ENCODE peak calls at places on chromosomes 7 and 10, in nine cellular contexts. D, T, H, R, A, F, M, N and Q are unnamed samples.

GRCh38 chr7:155840262-155840885 is 28.1 kb upstream of the SHH start:
- DNase-seq in R (no peak), A (no peak), M (no peak), H (no peak), D (no peak), F (no peak), N (no peak), T (no peak), Q (no peak)

GRCh38 chr7:130942211-130942964 is 208.4 kb upstream of the KLF14 start:
- DNase-seq in A (peak; percentile 64), H (peak; percentile 88), N (no peak), D (peak; percentile 55), R (no peak), M (no peak), F (no peak), T (peak; percentile 56), Q (peak; percentile 73)

GRCh38 chr10:3222068-3222467 is 49.5 kb upstream of the PITRM1 start:
- DNase-seq in A (no peak), N (no peak), T (no peak), R (peak; percentile 23), D (no peak), H (no peak), F (no peak), M (no peak), Q (peak; percentile 74)

GRCh38 chr7:3194501-3195141 is 106.4 kb upstream of the SDK1 start:
- DNase-seq in F (no peak), M (no peak), H (peak; percentile 57), D (no peak), T (peak; percentile 53), A (peak; percentile 85), N (peak; percentile 67), R (peak; percentile 25), Q (no peak)

GRCh38 chr7:138935438-138936079 is 45.6 kb downstream of the KIAA1549 start:
- DNase-seq in R (no peak), T (no peak), N (no peak), H (peak; percentile 88), D (peak; percentile 70), F (no peak), M (no peak), A (peak; percentile 88), Q (peak; percentile 48)

GRCh38 chr7:114086491-114086905 is 167.7 kb upstream of the PPP1R3A start:
- DNase-seq in H (no peak), M (no peak), A (no peak), T (peak; percentile 51), N (peak; percentile 28), D (no peak), R (no peak), F (no peak), Q (no peak)

GRCh38 chr7:22443370-22444180 is 56.4 kb downstream of the STEAP1B start:
- DNase-seq in T (no peak), F (no peak), N (no peak), A (no peak), H (peak; percentile 42), D (no peak), R (no peak), M (no peak), Q (no peak)

GRCh38 chr10:132065491-132066105 is at the start of gene JAKMIP3:
- DNase-seq in D (peak; percentile 89), T (peak; percentile 46), N (peak; percentile 64), M (peak; percentile 59), H (peak; percentile 76), A (peak; percentile 83), F (peak; percentile 84), R (no peak), Q (no peak)

GRCh38 chr10:62613429-62613828 is 191.1 kb upstream of the ADO start:
- DNase-seq in T (no peak), F (no peak), R (no peak), N (no peak), H (peak; percentile 11), D (no peak), A (no peak), M (no peak), Q (no peak)

GRCh38 chr7:20241491-20242261 is 24.5 kb upstream of the MACC1 start:
- DNase-seq in A (no peak), N (no peak), F (no peak), H (peak; percentile 88), D (peak; percentile 65), M (no peak), R (peak; percentile 42), T (no peak), Q (no peak)

GRCh38 chr7:24821045-24821853 is 64.0 kb upstream of the GSDME start:
- DNase-seq in F (no peak), T (peak; percentile 41), R (peak; percentile 98), N (no peak), A (peak; percentile 86), D (peak; percentile 83), M (peak; percentile 76), H (peak; percentile 99), Q (peak; percentile 96)

GRCh38 chr10:98264378-98265065 is 3.5 kb downstream of the LOXL4 start:
- DNase-seq in T (no peak), N (no peak), D (no peak), M (no peak), H (no peak), F (peak; percentile 69), A (no peak), R (no peak), Q (no peak)

GRCh38 chr7:151838861-151839381 is 38.0 kb downstream of the PRKAG2 start:
- DNase-seq in R (peak; percentile 71), N (no peak), M (no peak), F (no peak), A (no peak), T (no peak), H (peak; percentile 59), D (no peak), Q (no peak)

GRCh38 chr7:157573244-157573643 is 236.4 kb downstream of the DNAJB6 start:
- DNase-seq in R (no peak), M (no peak), N (no peak), T (no peak), F (no peak), H (no peak), D (no peak), A (no peak), Q (no peak)

GRCh38 chr10:13351340-13351915 is 3.3 kb upstream of the SEPHS1 start:
- DNase-seq in N (peak; percentile 66), F (no peak), M (no peak), A (no peak), H (no peak), T (no peak), D (no peak), R (peak; percentile 30), Q (no peak)

GRCh38 chr10:60291354-60291930 is 98.2 kb downstream of the ANK3 start:
- DNase-seq in F (no peak), T (no peak), M (no peak), A (no peak), H (no peak), D (no peak), N (no peak), R (no peak), Q (no peak)

GRCh38 chr10:74801447-74801846 is 25.0 kb upstream of the KAT6B start:
- DNase-seq in M (no peak), H (no peak), A (no peak), R (no peak), T (no peak), F (no peak), D (no peak), N (no peak), Q (no peak)

GRCh38 chr10:77552252-77552651 is 85.4 kb downstream of the KCNMA1 start:
- DNase-seq in F (no peak), R (no peak), N (no peak), A (no peak), D (no peak), H (no peak), T (no peak), M (no peak), Q (no peak)

GRCh38 chr7:28297821-28298439 is 114.4 kb upstream of the CREB5 start:
- DNase-seq in H (no peak), F (no peak), D (no peak), M (no peak), A (no peak), R (peak; percentile 75), N (no peak), T (no peak), Q (no peak)

GRCh38 chr7:142819530-142819929 is 35.3 kb upstream of the EPHB6 start:
- DNase-seq in T (no peak), M (no peak), H (no peak), R (no peak), D (no peak), F (no peak), A (no peak), N (no peak), Q (no peak)

GRCh38 chr7:19122018-19122588 is 4.7 kb upstream of the TWIST1 start:
- DNase-seq in M (no peak), N (no peak), A (peak; percentile 23), F (no peak), H (peak; percentile 46), T (no peak), R (peak; percentile 62), D (peak; percentile 53), Q (peak; percentile 85)

GRCh38 chr10:69326692-69327091 is 48.4 kb downstream of the HK1 start:
- DNase-seq in R (no peak), M (no peak), H (no peak), N (no peak), A (no peak), T (no peak), D (no peak), F (no peak), Q (no peak)

GRCh38 chr7:32582036-32582435 is 86.7 kb downstream of the AVL9 start:
- DNase-seq in D (no peak), R (no peak), A (no peak), F (no peak), T (no peak), N (no peak), M (no peak), H (no peak), Q (no peak)